ENCODE peak calls at places on chromosome 10, in five cellular contexts. N is AG09309, J is fibroblast of the aortic adventitia, P is A673, D is kidney. G is an unnamed sample.

GRCh38 chr10:75544381-75544780 is 113.0 kb downstream of the LRMDA start:
- DNase-seq in D (no peak), P (no peak), J (peak), N (no peak), G (peak)

GRCh38 chr10:10499839-10500238 is 517.8 kb upstream of the CELF2 start:
- DNase-seq in N (no peak), D (no peak), P (no peak), J (peak), G (peak)

GRCh38 chr10:31157125-31157983 is 125.7 kb upstream of the ZNF438 start:
- DNase-seq in D (peak), N (no peak), P (no peak), J (peak), G (peak)

GRCh38 chr10:14712991-14713422 is 61.7 kb downstream of the FAM107B start:
- DNase-seq in N (no peak), P (no peak), J (peak), D (no peak), G (peak)

GRCh38 chr10:133453516-133454203 is at the start of gene SCART1:
- DNase-seq in N (no peak), P (no peak), D (peak), J (no peak), G (no peak)

GRCh38 chr10:63767512-63767911 is 246.3 kb downstream of the REEP3 start:
- DNase-seq in D (no peak), P (peak), J (peak), N (no peak), G (peak)

GRCh38 chr10:122279725-122280141 is 8.6 kb downstream of the BTBD16 start:
- DNase-seq in N (no peak), D (peak), P (peak), J (peak), G (peak)

GRCh38 chr10:89901895-89902294 is 200.5 kb downstream of the KIF20B start:
- DNase-seq in N (no peak), P (no peak), J (no peak), D (no peak), G (no peak)

GRCh38 chr10:68301790-68302502 is 29.9 kb upstream of the HNRNPH3 start:
- DNase-seq in D (no peak), P (peak), N (peak), J (peak), G (peak)

GRCh38 chr10:74548676-74549075 is 277.7 kb upstream of the KAT6B start:
- DNase-seq in P (no peak), N (no peak), J (no peak), D (no peak), G (no peak)

GRCh38 chr10:77049896-77050295 is 587.7 kb downstream of the KCNMA1 start:
- DNase-seq in J (peak), D (no peak), N (no peak), P (no peak), G (peak)

GRCh38 chr10:88879754-88880286 is at the start of gene STAMBPL1:
- DNase-seq in D (no peak), P (peak), J (no peak), N (no peak), G (no peak)

GRCh38 chr10:105586451-105587098 is 945.5 kb downstream of the SORCS3 start:
- DNase-seq in N (no peak), J (peak), D (no peak), P (no peak), G (no peak)

GRCh38 chr10:3452234-3452633 is 279.7 kb upstream of the PITRM1 start:
- DNase-seq in P (peak), J (peak), D (no peak), N (peak), G (peak)

GRCh38 chr10:112137381-112137987 is 46.1 kb downstream of the GPAM start:
- DNase-seq in J (peak), N (no peak), D (peak), P (peak), G (peak)

GRCh38 chr10:17134737-17135260 is 5.2 kb upstream of the CUBN start:
- DNase-seq in N (no peak), D (no peak), J (no peak), P (no peak), G (no peak)

GRCh38 chr10:79209831-79210230 is 137.4 kb upstream of the PPIF start:
- DNase-seq in D (no peak), N (no peak), J (no peak), P (no peak), G (no peak)

GRCh38 chr10:132679217-132679595 is 106.7 kb downstream of the NKX6-2 start:
- DNase-seq in J (no peak), P (no peak), D (peak), N (no peak), G (no peak)

GRCh38 chr10:47396311-47396717 is 12.2 kb upstream of the ZNF488 start:
- DNase-seq in J (peak), N (no peak), P (no peak), D (no peak), G (no peak)

GRCh38 chr10:3415878-3416605 is 243.5 kb upstream of the PITRM1 start:
- DNase-seq in N (no peak), D (no peak), P (no peak), J (no peak), G (no peak)

GRCh38 chr10:88835095-88835909 is 16.3 kb downstream of the ANKRD22 start:
- DNase-seq in P (peak), D (peak), N (peak), J (peak), G (peak)

GRCh38 chr10:50968386-50969091 is 83.1 kb upstream of the A1CF start:
- DNase-seq in J (no peak), P (no peak), D (no peak), N (no peak), G (no peak)

GRCh38 chr10:70952446-70952845 is 64.1 kb upstream of the PCBD1 start:
- DNase-seq in P (no peak), J (no peak), D (no peak), N (no peak), G (no peak)

GRCh38 chr10:61963669-61964058 is 62.2 kb downstream of the ARID5B start:
- DNase-seq in P (no peak), J (no peak), D (no peak), N (no peak), G (no peak)

GRCh38 chr10:61965694-61966284 is 64.3 kb downstream of the ARID5B start:
- DNase-seq in N (no peak), P (peak), J (no peak), D (no peak), G (no peak)

GRCh38 chr10:61967298-61967697 is 65.8 kb downstream of the ARID5B start:
- DNase-seq in D (no peak), N (no peak), P (no peak), J (no peak), G (no peak)

GRCh38 chr10:61964059-61964709 is 62.7 kb downstream of the ARID5B start:
- DNase-seq in N (no peak), P (no peak), D (no peak), J (no peak), G (no peak)

DNA sequence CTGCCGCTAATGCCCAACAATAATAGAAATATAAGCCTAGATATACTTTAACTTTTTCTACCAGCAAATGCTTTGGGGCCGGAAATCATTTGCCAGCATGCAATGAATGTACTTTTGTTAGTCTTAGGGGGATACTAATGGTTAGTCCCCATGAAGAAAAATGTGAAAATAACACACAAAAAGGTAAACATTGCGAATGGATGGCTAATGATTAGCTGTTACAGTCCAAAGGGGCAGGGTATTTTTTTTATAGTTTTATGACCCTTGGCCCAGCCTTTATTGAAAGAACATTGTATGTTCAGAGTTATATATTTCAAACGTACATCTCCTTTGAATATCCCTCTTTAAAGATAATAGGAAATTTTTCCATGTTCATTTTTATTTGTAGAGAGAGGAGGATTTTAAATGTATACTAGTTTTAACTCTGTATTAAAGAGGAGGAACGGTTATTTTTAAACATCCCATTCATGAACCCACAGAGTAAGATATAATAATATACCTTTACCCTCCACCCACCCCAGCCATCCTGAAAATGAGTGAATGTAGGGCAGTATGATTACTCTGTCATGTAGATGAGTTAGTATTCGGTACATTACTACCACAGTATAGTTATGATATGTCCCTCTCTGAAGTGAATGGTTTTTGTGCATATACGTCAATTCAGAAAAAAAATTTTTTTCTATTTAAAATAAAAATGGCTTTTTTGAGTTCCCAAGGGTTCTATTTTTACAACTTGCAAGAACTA is 63.6 kb downstream of the ARID5B start:
- DNase-seq in N (no peak), D (no peak), J (no peak), P (no peak), G (no peak)
- H3K4me3 ChIP-seq in N (no peak), D (no peak), J (no peak), P (no peak), G (no peak)

DNA sequence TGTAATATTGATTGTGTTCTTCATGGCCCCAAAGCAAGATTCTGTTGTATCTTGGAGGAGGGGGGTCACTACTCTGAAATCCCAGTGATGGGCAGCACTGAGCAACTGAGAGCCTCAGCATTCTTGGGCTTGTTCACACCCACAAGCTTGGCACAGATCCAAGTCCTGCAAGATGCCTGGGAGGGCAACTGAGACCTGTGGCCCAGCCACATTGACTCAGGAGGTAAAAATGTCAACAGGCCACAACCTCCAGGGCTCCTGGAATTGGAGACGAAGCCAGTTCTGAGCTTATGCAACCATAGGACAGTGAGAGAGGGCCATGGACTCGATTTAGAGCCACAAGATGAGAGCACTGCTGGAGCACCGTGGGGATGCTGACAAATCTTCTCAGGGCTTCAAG is 3.1 kb upstream of the DOCK1 start:
- DNase-seq in N (peak), D (peak), P (peak), J (peak), G (peak)
- TF ChIP-seq CTCF in N (peak), D (no peak), P (peak), J (peak), G (peak)

DNA sequence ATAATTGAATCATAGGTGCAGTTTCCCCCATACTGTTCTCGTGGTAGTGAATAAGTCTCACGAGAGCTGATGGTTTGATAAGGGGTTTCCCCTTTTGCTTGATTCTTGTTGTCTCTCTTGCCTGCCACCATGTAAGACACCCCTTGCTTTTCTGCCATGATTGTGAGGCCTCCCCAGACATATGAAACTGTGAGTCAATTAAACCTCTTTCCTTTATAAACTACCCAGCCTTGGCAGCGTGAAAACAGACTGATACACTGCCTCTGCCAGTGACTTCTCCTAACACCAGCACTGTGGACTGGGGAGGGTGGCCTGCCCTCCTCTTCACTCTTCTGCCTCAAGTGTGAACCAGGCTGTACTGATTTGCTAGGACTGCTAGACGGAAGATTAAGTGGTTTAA is 108.6 kb downstream of the RAB11FIP2 start:
- DNase-seq in J (no peak), N (no peak), D (no peak), P (no peak), G (no peak)
- H3K4me3 ChIP-seq in J (no peak), N (no peak), D (no peak), P (no peak), G (no peak)

GRCh38 chr10:113704637-113705343 is 25.1 kb downstream of the CASP7 start:
- DNase-seq in D (no peak), N (peak), J (peak), P (peak), G (peak)
- TF ChIP-seq CTCF in D (peak), N (peak), J (peak), P (peak), G (peak)

DNA sequence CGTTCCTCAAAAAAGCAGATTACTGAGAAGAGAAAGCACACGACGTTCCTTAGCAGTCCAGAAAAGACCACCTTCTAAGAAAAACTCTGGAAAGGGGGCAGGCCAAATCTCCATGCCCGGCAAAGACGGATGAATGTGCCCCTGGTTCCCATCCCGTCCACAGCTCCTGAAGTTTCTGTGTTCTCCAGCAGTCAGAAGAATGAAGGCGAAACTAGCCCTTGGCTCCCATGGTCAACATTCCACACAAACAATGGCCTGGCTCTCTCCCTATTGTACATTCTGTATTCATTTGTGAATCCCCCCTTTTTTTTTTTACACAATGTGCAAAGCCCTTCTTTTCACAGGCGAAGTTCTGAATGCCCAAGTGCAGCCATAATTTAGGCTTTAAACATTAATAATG is 5.3 kb downstream of the CTBP2 start:
- DNase-seq in D (no peak), J (peak), P (no peak), N (no peak), G (peak)
- H3K4me3 ChIP-seq in D (peak), J (peak), P (no peak), N (no peak), G (no peak)

DNA sequence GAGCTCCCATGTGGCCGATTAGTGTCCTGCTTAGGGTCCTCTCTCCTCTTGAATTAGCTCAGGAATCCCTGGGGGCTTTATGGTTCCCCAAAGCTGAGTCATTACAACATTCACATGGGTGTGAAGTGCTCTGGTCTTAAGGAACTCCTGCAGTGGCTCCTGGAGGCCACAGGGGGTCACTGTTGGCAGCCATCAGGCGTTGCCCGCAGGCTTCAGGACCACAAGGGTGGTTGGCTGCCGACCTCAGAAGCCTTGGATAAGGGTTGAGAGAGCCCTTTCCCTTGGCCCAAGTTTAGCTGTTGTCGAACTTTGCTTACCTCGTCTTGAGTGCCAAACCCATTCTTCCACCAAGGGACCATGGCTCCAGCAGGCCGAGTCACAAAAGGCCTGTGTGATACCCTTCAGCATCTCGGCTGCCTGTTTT is 61.7 kb downstream of the SH2D4B start:
- DNase-seq in N (no peak), D (no peak), J (peak), P (peak), G (peak)
- TF ChIP-seq CTCF in N (peak), D (no peak), J (peak), P (peak), G (peak)